ENCODE peak calls at places on chromosomes 16 and 17, in ten cellular contexts. J, F, X, M, G, T, H, C, N and Y are unnamed samples.

GRCh38 chr16:67336646-67337045 is 10.0 kb downstream of the LRRC36 start:
- DNase-seq in J (no peak), F (no peak), X (no peak), M (no peak), G (no peak), T (no peak), H (no peak), C (no peak), N (no peak), Y (no peak)

GRCh38 chr16:11848842-11849241 is 2.5 kb downstream of the RSL1D1 start:
- DNase-seq in J (no peak), F (no peak), X (no peak), M (no peak), G (no peak), T (no peak), H (no peak), C (no peak), N (no peak), Y (no peak)

GRCh38 chr16:89048871-89049422 is 44.7 kb upstream of the ACSF3 start:
- DNase-seq in J (no peak), F (no peak), X (no peak), M (no peak), G (no peak), T (no peak), H (no peak), C (no peak), N (no peak), Y (no peak)

GRCh38 chr17:79916991-79917901 is 78.0 kb upstream of the CBX4 start:
- DNase-seq in J (no peak), F (no peak), X (no peak), M (peak), G (no peak), T (no peak), H (peak), C (no peak), N (no peak), Y (no peak)

GRCh38 chr16:56532714-56533113 is 12.9 kb upstream of the BBS2 start:
- DNase-seq in J (no peak), F (no peak), X (no peak), M (no peak), G (no peak), T (no peak), H (no peak), C (no peak), N (no peak), Y (no peak)

GRCh38 chr16:57386381-57386951 is 14.2 kb downstream of the CX3CL1 start:
- DNase-seq in J (no peak), F (no peak), X (no peak), M (no peak), G (no peak), T (no peak), H (peak), C (no peak), N (no peak), Y (no peak)

GRCh38 chr17:4766199-4766598 is 5.5 kb upstream of the TM4SF5 start:
- DNase-seq in J (no peak), F (no peak), X (no peak), M (no peak), G (no peak), T (no peak), H (peak), C (no peak), N (no peak), Y (no peak)

GRCh38 chr16:82456683-82457082 is 170.1 kb upstream of the CDH13 start:
- DNase-seq in J (no peak), F (peak), X (peak), M (peak), G (peak), T (peak), H (peak), C (no peak), N (peak), Y (peak)

GRCh38 chr16:57413301-57413730 is 8.7 kb downstream of the CCL17 start:
- DNase-seq in J (no peak), F (no peak), X (no peak), M (no peak), G (no peak), T (no peak), H (no peak), C (no peak), N (no peak), Y (no peak)

GRCh38 chr17:77837917-77838316 is 120.6 kb upstream of the TNRC6C start:
- DNase-seq in J (no peak), F (no peak), X (no peak), M (no peak), G (no peak), T (no peak), H (no peak), C (no peak), N (no peak), Y (no peak)

GRCh38 chr16:56822966-56823739 is 41.9 kb upstream of the SLC12A3 start:
- DNase-seq in J (no peak), F (no peak), X (no peak), M (no peak), G (no peak), T (no peak), H (no peak), C (no peak), N (no peak), Y (no peak)

GRCh38 chr16:73002836-73003235 is 45.1 kb downstream of the ZFHX3 start:
- DNase-seq in J (no peak), F (no peak), X (no peak), M (no peak), G (no peak), T (no peak), H (no peak), C (no peak), N (no peak), Y (no peak)

GRCh38 chr17:41647940-41648410 is 23.6 kb upstream of the KRT17 start:
- DNase-seq in J (peak), F (peak), X (peak), M (peak), G (peak), T (peak), H (peak), C (peak), N (no peak), Y (peak)

GRCh38 chr17:28849281-28849680 is 5.5 kb upstream of the ERAL1 start:
- DNase-seq in J (no peak), F (no peak), X (peak), M (peak), G (no peak), T (no peak), H (no peak), C (no peak), N (no peak), Y (peak)

GRCh38 chr17:81076097-81076754 is 41.3 kb downstream of the BAIAP2 start:
- DNase-seq in J (no peak), F (no peak), X (peak), M (no peak), G (no peak), T (no peak), H (no peak), C (no peak), N (no peak), Y (no peak)

GRCh38 chr16:85384831-85385462 is 228.2 kb upstream of the GSE1 start:
- DNase-seq in J (no peak), F (no peak), X (no peak), M (peak), G (no peak), T (peak), H (no peak), C (no peak), N (no peak), Y (no peak)

GRCh38 chr17:33202011-33202410 is 91.1 kb downstream of the ASIC2 start:
- DNase-seq in J (no peak), F (no peak), X (no peak), M (no peak), G (no peak), T (no peak), H (peak), C (no peak), N (no peak), Y (no peak)

GRCh38 chr16:49514391-49514980 is 140.9 kb downstream of the C16orf78 start:
- DNase-seq in J (no peak), F (no peak), X (peak), M (no peak), G (no peak), T (no peak), H (peak), C (no peak), N (no peak), Y (no peak)

GRCh38 chr17:7888184-7888920 is at the start of gene CHD3:
- DNase-seq in J (peak), F (no peak), X (no peak), M (peak), G (peak), T (peak), H (no peak), C (no peak), N (no peak), Y (no peak)

GRCh38 chr17:66270106-66270505 is 32.3 kb upstream of the PRKCA start:
- DNase-seq in J (no peak), F (no peak), X (no peak), M (no peak), G (no peak), T (no peak), H (no peak), C (no peak), N (no peak), Y (no peak)

GRCh38 chr16:53130193-53131049 is 75.6 kb downstream of the CHD9 start:
- DNase-seq in J (peak), F (peak), X (peak), M (peak), G (peak), T (peak), H (peak), C (peak), N (peak), Y (peak)

GRCh38 chr17:76174072-76174471 is 33.0 kb upstream of the FOXJ1 start:
- DNase-seq in J (no peak), F (no peak), X (no peak), M (no peak), G (no peak), T (no peak), H (no peak), C (no peak), N (no peak), Y (no peak)

GRCh38 chr16:22008215-22009142 is 568 bp downstream of the MOSMO start:
- DNase-seq in J (peak), F (peak), X (peak), M (peak), G (no peak), T (no peak), H (peak), C (no peak), N (no peak), Y (no peak)

GRCh38 chr16:73584157-73584556 is 536.2 kb upstream of the ZFHX3 start:
- DNase-seq in J (no peak), F (no peak), X (no peak), M (no peak), G (no peak), T (no peak), H (no peak), C (no peak), N (no peak), Y (no peak)

GRCh38 chr17:80047176-80047575 is 10.7 kb downstream of the CCDC40 start:
- DNase-seq in J (no peak), F (no peak), X (no peak), M (no peak), G (no peak), T (no peak), H (peak), C (no peak), N (no peak), Y (no peak)

GRCh38 chr16:75227361-75228142 is 8.8 kb downstream of the CTRB1 start:
- DNase-seq in J (no peak), F (no peak), X (no peak), M (peak), G (no peak), T (no peak), H (peak), C (no peak), N (no peak), Y (no peak)

GRCh38 chr16:71515026-71515425 is 11.2 kb upstream of the CHST4 start:
- DNase-seq in J (no peak), F (no peak), X (no peak), M (peak), G (no peak), T (no peak), H (no peak), C (no peak), N (no peak), Y (no peak)

GRCh38 chr17:39920218-39921210 is 2.1 kb upstream of the GSDMB start:
- DNase-seq in J (peak), F (no peak), X (no peak), M (peak), G (no peak), T (no peak), H (no peak), C (no peak), N (no peak), Y (no peak)

GRCh38 chr17:64205804-64206203 is 57.3 kb downstream of the TEX2 start:
- DNase-seq in J (no peak), F (no peak), X (no peak), M (no peak), G (no peak), T (no peak), H (no peak), C (no peak), N (no peak), Y (no peak)

GRCh38 chr17:37490638-37491614 is 1.2 kb downstream of the DUSP14 start:
- DNase-seq in J (no peak), F (peak), X (no peak), M (peak), G (no peak), T (peak), H (peak), C (no peak), N (no peak), Y (no peak)
- H3K4me3 ChIP-seq in J (no peak), F (peak), X (peak), M (peak), G (peak), T (peak), H (peak), C (peak), N (peak), Y (peak)

GRCh38 chr17:2708585-2709172 is 2.9 kb downstream of the CLUH start:
- DNase-seq in J (no peak), F (no peak), X (no peak), M (peak), G (no peak), T (no peak), H (peak), C (no peak), N (no peak), Y (no peak)

GRCh38 chr17:2709173-2709661 is 2.3 kb downstream of the CLUH start:
- DNase-seq in J (no peak), F (no peak), X (no peak), M (no peak), G (peak), T (peak), H (peak), C (no peak), N (no peak), Y (no peak)

GRCh38 chr17:2711608-2712299 is at the start of gene CLUH:
- DNase-seq in J (peak), F (peak), X (peak), M (peak), G (peak), T (peak), H (peak), C (peak), N (peak), Y (peak)

GRCh38 chr17:2710804-2711607 is 558 bp downstream of the CLUH start:
- DNase-seq in J (no peak), F (no peak), X (peak), M (peak), G (peak), T (no peak), H (peak), C (no peak), N (no peak), Y (no peak)

DNA sequence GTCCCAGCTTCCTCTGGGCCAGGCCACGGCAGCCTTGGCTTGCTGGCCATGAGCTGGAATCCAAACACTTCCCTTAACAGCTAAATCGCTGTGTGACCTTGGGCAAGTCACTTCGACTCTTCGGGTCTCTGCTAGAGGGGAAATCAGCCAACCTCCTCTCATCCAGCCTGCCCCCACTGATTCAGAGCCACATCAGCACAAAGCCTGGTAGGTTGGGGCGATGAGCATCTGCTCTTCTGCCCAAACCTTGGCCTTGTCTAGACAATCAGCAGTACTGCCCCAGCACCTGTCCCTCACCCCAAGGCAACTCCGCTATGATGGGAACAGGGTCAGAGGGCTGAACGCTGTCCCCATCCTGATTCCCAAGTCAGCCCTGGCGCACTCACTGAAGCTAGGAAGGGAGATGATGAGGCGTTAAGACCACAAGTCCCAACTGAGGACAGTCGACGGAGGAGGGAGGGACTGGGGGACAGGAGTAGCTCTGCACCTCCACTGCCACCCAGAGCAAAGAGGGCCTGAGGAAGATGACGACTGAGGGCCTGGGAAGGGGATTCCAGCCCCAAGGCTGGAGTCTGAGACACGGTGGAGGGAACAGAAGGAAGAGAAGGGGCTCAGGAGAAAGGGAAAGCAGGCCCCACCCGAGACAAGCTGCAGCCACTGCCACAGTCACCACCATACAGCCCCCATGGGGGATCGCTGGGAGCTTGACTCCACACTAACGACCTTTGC is 1.3 kb downstream of the CLUH start:
- DNase-seq in J (no peak), F (no peak), X (no peak), M (no peak), G (no peak), T (no peak), H (peak), C (no peak), N (no peak), Y (no peak)
- H3K4me3 ChIP-seq in J (peak), F (peak), X (peak), M (peak), G (peak), T (peak), H (peak), C (peak), N (peak), Y (peak)

DNA sequence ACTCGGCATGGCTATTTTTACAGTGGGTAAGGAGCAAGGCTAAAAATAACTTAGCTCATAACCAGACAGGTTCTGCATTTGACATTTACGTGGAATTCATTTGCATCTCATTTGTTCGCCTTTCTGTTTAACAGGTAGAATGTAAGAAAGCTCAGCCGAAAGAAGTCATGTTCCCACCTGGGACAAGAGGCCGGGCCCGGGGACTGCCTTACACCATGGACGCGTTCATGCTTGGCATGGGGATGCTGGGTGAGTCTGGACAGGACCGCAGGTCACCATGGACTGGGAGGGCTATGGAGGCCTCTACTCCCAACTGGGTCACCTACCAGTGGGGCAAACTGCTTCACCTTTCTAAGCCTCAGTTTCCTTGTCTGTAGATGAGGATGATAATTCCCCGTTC is 129.3 kb downstream of the CCDC182 start:
- DNase-seq in J (no peak), F (no peak), X (no peak), M (no peak), G (no peak), T (no peak), H (no peak), C (no peak), N (no peak), Y (no peak)
- H3K4me3 ChIP-seq in J (no peak), F (no peak), X (no peak), M (no peak), G (no peak), T (no peak), H (no peak), C (no peak), N (no peak), Y (no peak)

GRCh38 chr16:15958703-15959348 is 9.4 kb downstream of the ABCC1 start:
- DNase-seq in J (no peak), F (no peak), X (no peak), M (no peak), G (no peak), T (no peak), H (no peak), C (no peak), N (no peak), Y (no peak)
- H3K4me3 ChIP-seq in J (no peak), F (no peak), X (no peak), M (no peak), G (no peak), T (no peak), H (no peak), C (no peak), N (no peak), Y (peak)

GRCh38 chr17:17206913-17207368 is 808 bp upstream of the PLD6 start:
- DNase-seq in J (no peak), F (no peak), X (no peak), M (no peak), G (no peak), T (no peak), H (peak), C (no peak), N (no peak), Y (no peak)
- H3K4me3 ChIP-seq in J (no peak), F (no peak), X (no peak), M (no peak), G (no peak), T (no peak), H (peak), C (no peak), N (peak), Y (no peak)